ENCODE peak calls at places on chromosomes 6 and 20, in five cellular contexts. A is mucosa of descending colon, B is SHP77 treated with DMSO at 0.1 percent for 48 hours, E is RCC 7860, R is right atrium auricular region. W is an unnamed sample.

GRCh38 chr6:127775371-127775770 is 125.5 kb downstream of the THEMIS start:
- DNase-seq in E (no peak), B (no peak), R (no peak), A (no peak), W (no peak)

GRCh38 chr6:52403627-52404026 is 16.5 kb upstream of the EFHC1 start:
- DNase-seq in R (no peak), E (no peak), A (peak; percentile 91), B (no peak), W (no peak)

GRCh38 chr6:159170999-159171712 is 2.0 kb downstream of the FNDC1 start:
- DNase-seq in B (no peak), A (no peak), E (no peak), R (no peak), W (no peak)

GRCh38 chr6:42702200-42702599 is 20.2 kb downstream of the PRPH2 start:
- DNase-seq in R (no peak), E (peak; percentile 88), B (no peak), A (no peak), W (no peak)

GRCh38 chr6:134152767-134153485 is 100.5 kb upstream of the SLC2A12 start:
- DNase-seq in R (no peak), B (no peak), E (no peak), A (no peak), W (no peak)

GRCh38 chr6:106847116-106847515 is 127.4 kb downstream of the CD24 start:
- DNase-seq in B (no peak), R (no peak), E (no peak), A (no peak), W (no peak)

GRCh38 chr20:51955756-51956155 is 153.4 kb upstream of the SALL4 start:
- DNase-seq in B (no peak), A (no peak), E (peak; percentile 20), R (no peak), W (no peak)

GRCh38 chr20:40797425-40797824 is 108.4 kb upstream of the MAFB start:
- DNase-seq in E (no peak), B (no peak), A (no peak), R (peak; percentile 38), W (no peak)

GRCh38 chr20:9204979-9205378 is 136.1 kb downstream of the PLCB4 start:
- DNase-seq in E (no peak), B (no peak), R (no peak), A (no peak), W (no peak)

GRCh38 chr20:18721716-18722115 is 91.9 kb upstream of the SCP2D1 start:
- DNase-seq in B (no peak), R (no peak), A (no peak), E (no peak), W (no peak)

GRCh38 chr20:34581341-34582189 is 23.0 kb downstream of the MAP1LC3A start:
- DNase-seq in A (no peak), R (no peak), B (no peak), E (no peak), W (no peak)

GRCh38 chr6:110389689-110390382 is 25.5 kb downstream of the DDO start:
- DNase-seq in B (no peak), R (no peak), A (no peak), E (no peak), W (no peak)

GRCh38 chr6:64580346-64580745 is 944.7 kb downstream of the PHF3 start:
- DNase-seq in E (peak; percentile 36), R (no peak), A (no peak), B (no peak), W (no peak)

GRCh38 chr20:37071481-37071911 is 24.3 kb downstream of the RBL1 start:
- DNase-seq in E (no peak), B (no peak), A (no peak), R (no peak), W (no peak)

GRCh38 chr6:33197431-33198048 is 2.9 kb downstream of the RXRB start:
- DNase-seq in R (no peak), B (no peak), A (peak; percentile 56), E (peak; percentile 37), W (peak; percentile 77)

GRCh38 chr6:2103644-2104523 is 141.5 kb downstream of the GMDS start:
- DNase-seq in E (peak; percentile 64), B (peak; percentile 72), R (no peak), A (no peak), W (no peak)

GRCh38 chr6:109445382-109445781 is 4.9 kb downstream of the SMPD2 start:
- DNase-seq in A (no peak), B (no peak), E (no peak), R (no peak), W (no peak)

GRCh38 chr20:19932170-19932667 is 84.9 kb upstream of the NAA20 start:
- DNase-seq in A (no peak), B (no peak), R (peak; percentile 78), E (no peak), W (no peak)

GRCh38 chr20:15446373-15446772 is 1109.0 kb upstream of the FLRT3 start:
- DNase-seq in E (no peak), B (no peak), A (no peak), R (no peak), W (no peak)

GRCh38 chr20:11718474-11719094 is 199.1 kb upstream of the BTBD3 start:
- DNase-seq in B (no peak), A (no peak), E (no peak), R (no peak), W (no peak)

GRCh38 chr20:5835870-5836269 is 85.7 kb downstream of the SHLD1 start:
- DNase-seq in R (no peak), B (no peak), E (no peak), A (no peak), W (no peak)

GRCh38 chr20:50005378-50006020 is 22.7 kb downstream of the SNAI1 start:
- DNase-seq in E (peak; percentile 60), A (no peak), B (no peak), R (no peak), W (no peak)

GRCh38 chr6:125030969-125031368 is 68.7 kb downstream of the RNF217 start:
- DNase-seq in B (no peak), R (no peak), E (no peak), A (no peak), W (no peak)

GRCh38 chr20:45306431-45306982 is at the start of gene RBPJL:
- DNase-seq in E (no peak), R (no peak), B (no peak), A (peak; percentile 50), W (no peak)

GRCh38 chr6:112309244-112309643 is 37.9 kb upstream of the RFPL4B start:
- DNase-seq in R (no peak), B (no peak), E (no peak), A (no peak), W (no peak)

GRCh38 chr6:114272582-114272981 is 70.2 kb downstream of the HS3ST5 start:
- DNase-seq in E (no peak), B (no peak), A (no peak), R (no peak), W (no peak)

GRCh38 chr20:33983371-33983770 is 10.3 kb upstream of the RALY start:
- DNase-seq in E (no peak), A (no peak), R (no peak), B (no peak), W (no peak)

GRCh38 chr20:62723768-62724420 is 15.3 kb downstream of the NTSR1 start:
- DNase-seq in E (no peak), B (no peak), R (no peak), A (no peak), W (no peak)

GRCh38 chr6:158067436-158068015 is 85.9 kb downstream of the SYNJ2 start:
- DNase-seq in R (no peak), A (no peak), E (no peak), B (no peak), W (no peak)